ENCODE peak calls at places on chromosomes 2 and 18, in seven cellular contexts. S is dorsolateral prefrontal cortex; O is activated CD8-positive, alpha-beta memory T cell treated with anti-CD3 and anti-CD28 coated beads for 1 hour; M is GDM1; R is ACHN; P is AG10803; E is right cardiac atrium. C is an unnamed sample.

GRCh38 chr2:72028996-72029395 is 118.7 kb downstream of the CYP26B1 start:
- DNase-seq in S (no peak), O (no peak), M (no peak), R (no peak), P (no peak), E (no peak), C (no peak)

GRCh38 chr2:178241852-178242551 is 47.7 kb downstream of the OSBPL6 start:
- DNase-seq in S (no peak), O (no peak), M (no peak), R (peak; percentile 92), P (peak; percentile 94), E (peak; percentile 61), C (peak; percentile 45)

GRCh38 chr2:76050196-76050595 is 339.5 kb upstream of the GCFC2 start:
- DNase-seq in S (no peak), O (no peak), M (no peak), R (no peak), P (no peak), E (no peak), C (no peak)

GRCh38 chr18:33916200-33916599 is 308.5 kb downstream of the NOL4 start:
- DNase-seq in S (no peak), O (no peak), M (no peak), R (no peak), P (no peak), E (no peak), C (no peak)

GRCh38 chr18:26655614-26656400 is 107.5 kb upstream of the KCTD1 start:
- DNase-seq in S (peak; percentile 49), O (no peak), M (no peak), R (peak; percentile 61), P (peak; percentile 21), E (peak; percentile 86), C (peak; percentile 40)

GRCh38 chr2:101991731-101992145 is at the start of gene IL1R2:
- DNase-seq in S (no peak), O (no peak), M (no peak), R (no peak), P (no peak), E (peak; percentile 66), C (peak; percentile 20)

GRCh38 chr18:43367895-43368294 is 90.6 kb upstream of the SYT4 start:
- DNase-seq in S (no peak), O (no peak), M (no peak), R (no peak), P (no peak), E (no peak), C (no peak)

GRCh38 chr2:231604101-231604684 is 11.5 kb downstream of the TEX44 start:
- DNase-seq in S (peak; percentile 68), O (peak; percentile 11), M (no peak), R (no peak), P (no peak), E (peak; percentile 83), C (peak; percentile 50)

GRCh38 chr2:112869258-112869842 is 32.8 kb upstream of the IL1B start:
- DNase-seq in S (no peak), O (no peak), M (no peak), R (no peak), P (peak; percentile 87), E (peak; percentile 93), C (peak; percentile 18)

C was measured in gastrocnemius medialis.